ENCODE peak calls at places on chromosomes 13 and 19, in eight cellular contexts. X is IMR-90, S is SJSA1, Y is GM23248, Z is ascending aorta, M is hepatocyte, O is mesendoderm, G is adrenal gland. K is an unnamed sample. For H3K27me3 and H3K36me3, the result is how much of the 10 kb centered on the place peaks cover.

GRCh38 chr13:60583196-60583908 is 186.3 kb downstream of the TDRD3 start:
- DNase-seq in S (peak), G (no peak), Z (no peak), Y (peak), O (peak), X (peak), M (no peak), K (no peak)

GRCh38 chr19:7783991-7784421 is 21.0 kb downstream of the CLEC4M start:
- DNase-seq in M (peak), O (peak), G (no peak), Y (peak), Z (no peak), S (no peak), X (peak), K (no peak)

GRCh38 chr19:40798997-40799557 is at the start of gene EGLN2:
- DNase-seq in Y (no peak), S (no peak), M (no peak), O (no peak), Z (no peak), X (no peak), G (no peak), K (no peak)

GRCh38 chr19:21626924-21627697 is 121.7 kb downstream of the ZNF429 start:
- DNase-seq in O (no peak), M (no peak), Z (no peak), X (no peak), Y (no peak), S (no peak), G (no peak), K (no peak)

GRCh38 chr13:80716610-80717081 is 375.7 kb upstream of the SPRY2 start:
- DNase-seq in O (no peak), X (no peak), S (peak), Y (no peak), G (no peak), Z (no peak), M (peak), K (no peak)

GRCh38 chr19:47227347-47228167 is 3.4 kb downstream of the BBC3 start:
- DNase-seq in O (peak), G (peak), Z (peak), Y (peak), X (peak), S (peak), M (peak), K (peak)

GRCh38 chr13:68125087-68125480 is 894.9 kb upstream of the PCDH9 start:
- DNase-seq in M (no peak), X (no peak), Z (no peak), S (no peak), G (no peak), O (no peak), Y (no peak), K (no peak)

GRCh38 chr13:40982772-40983171 is 36.3 kb downstream of the ELF1 start:
- DNase-seq in Z (no peak), Y (peak), S (no peak), X (peak), O (peak), M (peak), G (no peak), K (no peak)

GRCh38 chr19:38073806-38074685 is 150.0 kb downstream of the DPF1 start:
- DNase-seq in S (no peak), Y (no peak), M (peak), O (peak), Z (no peak), G (no peak), X (peak), K (no peak)

GRCh38 chr13:23352161-23352560 is 81.3 kb downstream of the SACS start:
- DNase-seq in M (no peak), Y (no peak), Z (no peak), S (no peak), X (no peak), G (no peak), O (no peak), K (no peak)

GRCh38 chr19:632228-633067 is 889 bp downstream of the POLRMT start:
- DNase-seq in S (peak), Z (no peak), M (peak), Y (peak), X (peak), O (peak), G (no peak), K (peak)

GRCh38 chr19:16654151-16654550 is 5.8 kb downstream of the SMIM7 start:
- DNase-seq in Z (no peak), Y (no peak), M (no peak), S (no peak), G (no peak), O (peak), X (no peak), K (peak)

GRCh38 chr13:111005364-111005763 is 90.5 kb upstream of the ANKRD10 start:
- DNase-seq in X (peak), O (peak), Z (no peak), Y (peak), M (no peak), G (no peak), S (no peak), K (peak)

GRCh38 chr19:49637865-49638350 is 2.0 kb downstream of the RRAS start:
- DNase-seq in G (peak), Y (peak), Z (peak), X (peak), M (peak), S (peak), O (peak), K (peak)

GRCh38 chr13:24187185-24187584 is 26.7 kb downstream of the SPATA13 start:
- DNase-seq in M (peak), G (no peak), S (no peak), Z (no peak), O (peak), X (peak), Y (peak), K (no peak)

GRCh38 chr19:51185069-51185867 is 39.6 kb upstream of the CD33 start:
- DNase-seq in S (no peak), Z (no peak), X (no peak), M (no peak), Y (no peak), G (no peak), O (no peak), K (no peak)

GRCh38 chr19:58196911-58197616 is 14.2 kb downstream of the ZNF274 start:
- DNase-seq in G (no peak), Z (no peak), X (peak), O (peak), Y (peak), S (peak), M (no peak), K (no peak)

GRCh38 chr19:43774103-43774939 is 6.5 kb downstream of the KCNN4 start:
- DNase-seq in G (peak), Z (no peak), Y (peak), O (peak), M (peak), S (no peak), X (peak), K (no peak)

GRCh38 chr13:52128714-52129700 is at the start of gene NEK5:
- DNase-seq in O (peak), Z (peak), Y (peak), X (peak), M (peak), S (peak), G (peak), K (peak)

GRCh38 chr19:32566246-32566830 is 14.7 kb upstream of the PDCD5 start:
- DNase-seq in S (no peak), M (no peak), X (peak), Y (peak), Z (no peak), G (no peak), O (no peak), K (peak)

GRCh38 chr13:50720856-50721663 is 122.4 kb downstream of the DLEU7 start:
- DNase-seq in Z (no peak), S (no peak), M (no peak), X (no peak), Y (peak), O (no peak), G (no peak), K (peak)

DNA sequence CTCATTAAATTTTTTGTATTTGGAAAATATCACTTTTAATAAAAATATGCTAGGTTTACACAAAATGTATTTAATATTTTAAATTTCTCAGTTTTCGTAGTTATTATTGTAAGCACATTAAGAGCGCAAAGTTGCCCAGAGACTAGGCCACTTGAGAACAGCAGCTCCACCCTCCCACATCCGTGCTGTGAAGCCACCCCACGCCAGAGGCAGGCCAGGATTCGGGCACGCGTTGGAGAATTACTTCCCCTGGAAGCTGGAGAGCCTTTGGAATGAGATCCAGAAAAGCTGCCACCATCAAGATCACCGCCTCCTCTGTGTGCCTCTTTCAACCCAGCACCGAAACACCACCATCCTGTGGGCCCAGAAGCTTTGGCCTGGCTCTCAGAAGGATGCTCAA is 41.0 kb upstream of the SPACA7 start:
- DNase-seq in G (no peak), M (no peak), Y (no peak), Z (no peak), X (no peak), S (no peak), O (no peak), K (no peak)
- H3K27me3 ChIP-seq in G (under half), M (under half), Y (under half), Z (under half), X (under half), S (half or more), O (under half), K (under half)

GRCh38 chr13:97280478-97280877 is 58.3 kb downstream of the MBNL2 start:
- DNase-seq in S (no peak), G (no peak), O (peak), X (no peak), Z (no peak), M (no peak), Y (peak), K (no peak)
- H3K36me3 ChIP-seq in S (under half), G (under half), O (under half), X (under half), Z (under half), M (under half), Y (under half), K (half or more)

GRCh38 chr13:112028481-112028880 is 38.5 kb upstream of the SOX1 start:
- DNase-seq in S (peak), M (no peak), X (no peak), Z (no peak), G (no peak), Y (no peak), O (no peak), K (no peak)

GRCh38 chr13:112029143-112029542 is 37.8 kb upstream of the SOX1 start:
- DNase-seq in M (no peak), O (no peak), G (no peak), Y (no peak), Z (no peak), S (no peak), X (no peak), K (no peak)

GRCh38 chr13:112027250-112027649 is 39.7 kb upstream of the SOX1 start:
- DNase-seq in G (no peak), S (no peak), Z (no peak), Y (no peak), M (no peak), O (no peak), X (no peak), K (no peak)

GRCh38 chr13:112024577-112024976 is 42.4 kb upstream of the SOX1 start:
- DNase-seq in X (no peak), G (no peak), S (peak), O (no peak), M (no peak), Z (no peak), Y (no peak), K (no peak)
- H3K27me3 ChIP-seq in X (under half), G (under half), S (half or more), O (under half), M (under half), Z (under half), Y (under half), K (under half)

DNA sequence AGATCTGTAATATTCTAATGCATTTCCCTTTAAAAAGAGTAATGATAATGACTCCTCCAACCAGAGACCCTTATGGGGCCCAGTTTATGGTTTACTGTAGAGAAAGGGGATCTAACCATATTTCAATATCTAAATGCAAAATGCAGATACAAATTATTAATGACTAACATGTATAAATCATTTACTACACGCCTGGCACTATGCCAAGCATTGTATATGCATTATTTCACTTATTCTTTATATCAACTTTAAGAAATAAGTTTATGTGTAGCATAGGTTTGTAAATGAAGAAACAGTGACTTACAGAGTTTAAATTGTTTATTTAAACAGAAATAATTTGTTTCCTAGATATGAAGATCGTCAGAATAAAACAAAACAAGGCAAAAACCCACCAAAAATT is 86.2 kb upstream of the SCEL start:
- DNase-seq in X (no peak), G (no peak), S (no peak), Z (no peak), O (no peak), Y (no peak), M (no peak), K (no peak)
- H3K36me3 ChIP-seq in X (under half), G (under half), S (under half), Z (under half), O (under half), Y (under half), M (under half), K (under half)

GRCh38 chr19:39205449-39205764 is 1.3 kb upstream of the SYCN start:
- DNase-seq in S (no peak), Z (no peak), Y (no peak), G (no peak), X (no peak), O (no peak), M (no peak), K (no peak)
- H3K27me3 ChIP-seq in S (under half), Z (under half), Y (under half), G (under half), X (under half), O (under half), M (under half), K (under half)

DNA sequence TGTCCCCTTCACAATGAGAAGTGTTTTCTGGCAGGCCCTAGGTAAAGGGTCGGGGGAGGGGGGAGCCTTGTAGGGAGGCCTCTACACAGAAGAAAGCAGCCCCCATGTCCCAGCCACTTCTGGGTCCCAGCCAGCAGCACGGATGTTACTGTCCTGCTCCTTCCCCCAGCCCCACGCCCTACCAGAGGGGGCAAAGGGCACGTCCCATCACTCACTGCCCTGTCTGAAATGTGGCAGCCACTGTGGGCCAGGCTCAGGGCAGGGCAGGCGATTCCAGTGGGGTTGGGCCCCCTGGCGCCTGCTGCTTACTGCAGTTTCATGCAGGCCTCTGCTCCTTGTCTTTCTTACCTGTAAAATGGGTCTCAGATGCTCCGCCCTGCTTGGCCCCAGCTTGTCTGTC is 6.1 kb upstream of the SLC25A42 start:
- DNase-seq in M (no peak), X (no peak), Y (no peak), O (no peak), Z (no peak), G (no peak), S (no peak), K (no peak)
- H3K36me3 ChIP-seq in M (under half), X (under half), Y (under half), O (under half), Z (under half), G (under half), S (under half), K (half or more)

GRCh38 chr13:99058527-99059495 is 80.9 kb upstream of the DOCK9 start:
- DNase-seq in G (no peak), O (no peak), M (no peak), X (no peak), Z (no peak), Y (no peak), S (no peak), K (no peak)
- H3K27me3 ChIP-seq in G (under half), O (under half), M (under half), X (under half), Z (under half), Y (under half), S (under half), K (under half)

GRCh38 chr19:45323671-45324081 is 1.0 kb upstream of the CKM start:
- DNase-seq in O (peak), S (no peak), Y (peak), Z (no peak), X (no peak), M (peak), G (no peak), K (no peak)
- H3K36me3 ChIP-seq in O (under half), S (under half), Y (under half), Z (under half), X (under half), M (under half), G (under half), K (under half)

GRCh38 chr19:1672038-1672768 is 19.8 kb upstream of the TCF3 start:
- DNase-seq in M (peak), S (peak), O (no peak), G (no peak), Y (peak), Z (no peak), X (peak), K (peak)

GRCh38 chr19:1674293-1674679 is 21.9 kb upstream of the TCF3 start:
- DNase-seq in S (no peak), M (no peak), X (no peak), G (no peak), O (no peak), Y (no peak), Z (no peak), K (no peak)

GRCh38 chr19:1672769-1673644 is 20.6 kb upstream of the TCF3 start:
- DNase-seq in Y (no peak), Z (no peak), G (no peak), X (no peak), M (no peak), O (no peak), S (no peak), K (no peak)

GRCh38 chr19:1675633-1676350 is 23.4 kb upstream of the TCF3 start:
- DNase-seq in M (no peak), Z (no peak), X (no peak), Y (no peak), G (no peak), S (no peak), O (peak), K (no peak)

DNA sequence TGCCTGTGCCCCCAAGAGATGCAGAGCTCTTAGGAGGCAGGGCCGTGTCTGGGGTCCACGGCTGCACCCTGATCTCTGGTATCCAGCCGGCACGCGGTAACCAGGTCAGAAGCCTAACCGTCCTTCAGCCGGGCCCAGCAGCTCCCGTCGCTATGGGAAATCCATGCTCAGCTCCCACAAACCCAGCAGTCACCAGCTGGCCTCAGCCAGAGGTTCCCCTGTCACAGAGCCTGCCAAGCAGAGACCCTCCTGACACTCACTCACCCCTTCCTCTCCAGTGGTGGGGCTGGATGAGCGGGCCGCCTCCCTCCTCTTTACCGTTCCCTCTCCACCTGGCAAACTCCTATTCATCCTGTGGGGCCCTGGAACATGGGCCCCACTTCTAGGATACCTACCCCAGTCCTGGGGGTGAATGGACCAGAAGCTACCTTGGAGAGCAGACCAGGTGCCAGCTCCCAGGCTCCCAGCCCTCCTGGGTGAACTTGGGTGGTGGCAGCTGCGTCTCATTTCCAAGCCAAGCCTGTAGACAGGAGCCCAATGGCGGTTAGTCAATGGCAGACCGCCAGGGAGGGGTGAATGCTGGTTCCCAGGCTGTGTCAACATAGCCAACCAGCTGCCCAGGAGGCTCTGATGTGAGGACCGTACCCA is 21.4 kb upstream of the TCF3 start:
- DNase-seq in M (no peak), X (no peak), G (no peak), Z (no peak), S (no peak), Y (no peak), O (no peak), K (no peak)
- H3K27me3 ChIP-seq in M (half or more), X (half or more), G (half or more), Z (under half), S (half or more), Y (under half), O (under half), K (under half)

DNA sequence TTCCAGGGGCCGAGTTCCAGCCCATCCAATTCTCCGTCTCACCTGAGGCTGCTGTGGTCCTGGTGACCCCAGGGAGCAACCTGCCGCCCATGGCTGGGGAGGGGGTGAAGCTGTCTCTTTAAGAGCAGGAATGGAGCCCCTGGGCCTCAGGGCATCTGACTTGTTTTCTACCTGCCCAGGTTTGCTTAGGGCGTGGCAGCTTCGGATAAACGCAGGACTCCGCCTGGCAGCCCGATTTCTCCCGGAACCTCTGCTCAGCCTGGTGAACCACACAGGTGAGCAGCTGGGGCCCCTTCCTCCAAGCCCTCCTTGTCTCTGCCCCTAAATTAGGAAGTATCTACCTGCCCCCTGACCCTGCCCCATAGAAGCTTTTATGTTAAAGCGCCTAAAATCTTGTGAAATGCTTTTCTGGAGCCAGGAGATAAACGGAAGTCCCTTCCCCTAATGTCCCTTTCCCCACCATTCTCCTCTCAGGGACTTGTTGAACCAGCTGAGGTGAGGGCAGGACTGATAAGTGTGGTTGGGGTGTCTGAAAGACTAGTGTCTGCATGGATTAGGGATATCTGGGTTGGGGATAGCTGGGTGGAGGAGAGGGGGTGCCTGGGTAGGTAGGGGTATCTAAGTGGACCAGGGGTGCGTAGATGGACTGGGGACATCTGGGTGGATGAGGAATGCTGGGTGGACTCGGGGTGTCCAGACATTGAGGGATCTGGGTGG is 620 bp downstream of the FXYD3 start:
- DNase-seq in O (no peak), Y (no peak), G (no peak), Z (no peak), M (peak), X (no peak), S (no peak), K (no peak)
- H3K36me3 ChIP-seq in O (under half), Y (under half), G (under half), Z (under half), M (under half), X (under half), S (under half), K (under half)

K was measured in MG63.